ENCODE peak calls at places on chromosomes 11 and 22, in five cellular contexts. I, X, Y, J and R are unnamed samples.

GRCh38 chr11:117423046-117423575 is 95.5 kb downstream of the CEP164 start:
- DNase-seq in I (no peak), X (no peak), Y (no peak), J (no peak), R (no peak)

GRCh38 chr11:123431619-123432018 is 1.6 kb downstream of the GRAMD1B start:
- DNase-seq in I (no peak), X (no peak), Y (no peak), J (no peak), R (no peak)

GRCh38 chr22:46866591-46866990 is 104.1 kb downstream of the TBC1D22A start:
- DNase-seq in I (no peak), X (no peak), Y (no peak), J (no peak), R (no peak)

GRCh38 chr11:35464308-35464707 is 45.0 kb upstream of the SLC1A2 start:
- DNase-seq in I (peak; percentile 16), X (no peak), Y (peak; percentile 42), J (no peak), R (no peak)

GRCh38 chr11:13207665-13208594 is 69.7 kb upstream of the BMAL1 start:
- DNase-seq in I (peak; percentile 76), X (no peak), Y (peak; percentile 82), J (peak; percentile 64), R (no peak)

GRCh38 chr22:39251762-39252460 is 7.1 kb upstream of the PDGFB start:
- DNase-seq in I (peak; percentile 81), X (no peak), Y (peak; percentile 60), J (no peak), R (no peak)

GRCh38 chr11:117315285-117316196 is 515 bp downstream of the BACE1 start:
- DNase-seq in I (peak; percentile 19), X (no peak), Y (no peak), J (no peak), R (peak; percentile 20)

GRCh38 chr11:131808466-131808865 is 438.1 kb downstream of the NTM start:
- DNase-seq in I (peak; percentile 52), X (no peak), Y (peak; percentile 8), J (no peak), R (no peak)

GRCh38 chr22:48558606-48559402 is 1268.9 kb downstream of the BRD1 start:
- DNase-seq in I (no peak), X (no peak), Y (no peak), J (no peak), R (no peak)

GRCh38 chr11:46278387-46279173 is 1.1 kb downstream of the CREB3L1 start:
- DNase-seq in I (peak; percentile 80), X (no peak), Y (peak; percentile 57), J (no peak), R (no peak)

GRCh38 chr11:106077609-106078517 is at the start of gene AASDHPPT:
- DNase-seq in I (peak; percentile 17), X (no peak), Y (peak; percentile 6), J (peak; percentile 32), R (no peak)

GRCh38 chr11:65900125-65900898 is at the start of gene FOSL1:
- DNase-seq in I (peak; percentile 98), X (peak; percentile 76), Y (peak; percentile 91), J (peak; percentile 65), R (peak; percentile 93)

GRCh38 chr11:65606876-65607613 is 7.0 kb downstream of the MAP3K11 start:
- DNase-seq in I (no peak), X (no peak), Y (no peak), J (no peak), R (no peak)

GRCh38 chr11:92589512-92589911 is 364.9 kb downstream of the FAT3 start:
- DNase-seq in I (no peak), X (no peak), Y (no peak), J (no peak), R (no peak)

GRCh38 chr11:17610402-17610894 is 63.4 kb downstream of the OTOG start:
- DNase-seq in I (no peak), X (no peak), Y (no peak), J (no peak), R (no peak)

GRCh38 chr11:65445604-65446445 is 23.2 kb downstream of the NEAT1 start:
- DNase-seq in I (no peak), X (no peak), Y (peak; percentile 31), J (no peak), R (no peak)

GRCh38 chr11:66542362-66542761 is 3.5 kb downstream of the ZDHHC24 start:
- DNase-seq in I (peak; percentile 34), X (no peak), Y (peak; percentile 61), J (no peak), R (no peak)

GRCh38 chr22:20729194-20729593 is 44.7 kb upstream of the SERPIND1 start:
- DNase-seq in I (no peak), X (no peak), Y (no peak), J (no peak), R (no peak)

GRCh38 chr11:31764766-31765165 is 46.4 kb downstream of the PAX6 start:
- DNase-seq in I (no peak), X (no peak), Y (no peak), J (no peak), R (no peak)

GRCh38 chr22:22025320-22026156 is 43.0 kb upstream of the TOP3B start:
- DNase-seq in I (no peak), X (no peak), Y (no peak), J (no peak), R (peak; percentile 45)

GRCh38 chr22:23906641-23907040 is 12.5 kb downstream of the MIF start:
- DNase-seq in I (no peak), X (no peak), Y (no peak), J (no peak), R (no peak)

GRCh38 chr22:17086301-17086700 is 1.5 kb downstream of the IL17RA start:
- DNase-seq in I (no peak), X (no peak), Y (no peak), J (no peak), R (no peak)

GRCh38 chr11:9208726-9209501 is 56.2 kb downstream of the DENND5A start:
- DNase-seq in I (peak; percentile 19), X (no peak), Y (no peak), J (no peak), R (no peak)

GRCh38 chr11:57597971-57598830 is 716 bp downstream of the SERPING1 start:
- DNase-seq in I (peak; percentile 23), X (no peak), Y (no peak), J (no peak), R (no peak)